ENCODE peak calls at places on chromosomes 16 and 17, in six cellular contexts. I is ovary, X is spleen, L is body of pancreas, C is H1, D is Peyer's patch. W is an unnamed sample. For H3K27me3, the result is how much of the 10 kb centered on the place peaks cover.

GRCh38 chr16:81061307-81061640 is 15.8 kb downstream of the C16orf46 start:
- DNase-seq in L (no peak), I (no peak), D (no peak), X (no peak), C (no peak), W (no peak)

GRCh38 chr16:83830091-83830768 is 22.5 kb downstream of the HSBP1 start:
- DNase-seq in X (no peak), I (no peak), L (no peak), D (no peak), C (no peak), W (no peak)

GRCh38 chr17:61018938-61019337 is 341.3 kb downstream of the BCAS3 start:
- DNase-seq in I (no peak), X (no peak), C (no peak), D (no peak), L (no peak), W (no peak)

GRCh38 chr17:62703269-62703775 is 75.9 kb downstream of the MRC2 start:
- DNase-seq in I (peak), X (peak), L (peak), C (no peak), D (no peak), W (no peak)

GRCh38 chr16:12425134-12425941 is 378.3 kb downstream of the CPPED1 start:
- DNase-seq in X (no peak), L (no peak), I (no peak), D (no peak), C (no peak), W (no peak)

GRCh38 chr16:86800914-86801313 is 222.6 kb downstream of the FOXL1 start:
- DNase-seq in C (peak), D (no peak), I (no peak), X (no peak), L (no peak), W (no peak)

GRCh38 chr17:69084911-69085310 is 24.2 kb upstream of the ABCA9 start:
- DNase-seq in L (peak), X (no peak), I (no peak), D (no peak), C (peak), W (no peak)

GRCh38 chr17:1727876-1728630 is 3.5 kb downstream of the WDR81 start:
- DNase-seq in L (no peak), X (no peak), C (no peak), D (no peak), I (no peak), W (no peak)

GRCh38 chr16:67024384-67024896 is 4.5 kb upstream of the CBFB start:
- DNase-seq in D (no peak), X (peak), C (no peak), L (no peak), I (peak), W (no peak)

GRCh38 chr16:64983983-64984382 is 137.9 kb downstream of the CDH11 start:
- DNase-seq in C (peak), I (peak), D (no peak), X (no peak), L (peak), W (peak)

GRCh38 chr17:66420961-66421371 is 118.6 kb downstream of the PRKCA start:
- DNase-seq in D (no peak), C (no peak), X (no peak), I (no peak), L (no peak), W (peak)

GRCh38 chr16:30472328-30472942 is at the start of gene ITGAL:
- DNase-seq in D (peak), I (no peak), X (peak), L (peak), C (no peak), W (peak)

GRCh38 chr17:31216053-31216751 is 80.8 kb downstream of the OMG start:
- DNase-seq in L (no peak), X (no peak), I (no peak), D (no peak), C (no peak), W (no peak)

GRCh38 chr17:3794890-3795757 is 5.9 kb downstream of the ITGAE start:
- DNase-seq in C (no peak), X (no peak), L (no peak), I (no peak), D (peak), W (no peak)

GRCh38 chr16:8417145-8417544 is 173.2 kb downstream of the TMEM114 start:
- DNase-seq in D (no peak), L (no peak), C (no peak), I (no peak), X (no peak), W (no peak)

GRCh38 chr17:3964203-3965122 is at the start of gene ATP2A3:
- DNase-seq in D (peak), I (no peak), C (no peak), X (peak), L (peak), W (no peak)

GRCh38 chr17:76940738-76941350 is 72.6 kb downstream of the MGAT5B start:
- DNase-seq in C (peak), X (no peak), I (no peak), L (no peak), D (no peak), W (no peak)

GRCh38 chr16:57628008-57628781 is at the start of gene ADGRG1:
- DNase-seq in I (peak), L (peak), D (no peak), X (no peak), C (peak), W (peak)

GRCh38 chr17:13001991-13002615 is 15.7 kb downstream of the ELAC2 start:
- DNase-seq in I (no peak), D (no peak), X (no peak), L (no peak), C (no peak), W (no peak)

GRCh38 chr17:7956208-7956965 is 24.4 kb downstream of the CNTROB start:
- DNase-seq in L (peak), X (no peak), C (no peak), I (no peak), D (no peak), W (no peak)

GRCh38 chr17:73126716-73127473 is 34.4 kb upstream of the SLC39A11 start:
- DNase-seq in X (no peak), L (no peak), C (no peak), I (no peak), D (no peak), W (no peak)

GRCh38 chr17:44601574-44602372 is 44.5 kb downstream of the FZD2 start:
- DNase-seq in X (no peak), C (no peak), L (no peak), D (no peak), I (no peak), W (no peak)

GRCh38 chr16:2337431-2338296 is 2.9 kb downstream of the ABCA3 start:
- DNase-seq in I (no peak), X (no peak), C (no peak), L (peak), D (peak), W (no peak)

GRCh38 chr16:65274576-65274975 is 152.7 kb upstream of the CDH11 start:
- DNase-seq in I (no peak), L (no peak), X (no peak), C (no peak), D (no peak), W (no peak)

GRCh38 chr17:78618264-78619066 is 41.3 kb upstream of the DNAH17 start:
- DNase-seq in X (peak), D (no peak), I (no peak), C (no peak), L (no peak), W (no peak)

GRCh38 chr16:64742560-64742959 is 379.3 kb downstream of the CDH11 start:
- DNase-seq in I (no peak), L (no peak), D (no peak), C (no peak), X (no peak), W (no peak)

GRCh38 chr16:86220552-86220951 is 289.8 kb upstream of the FOXF1 start:
- DNase-seq in L (no peak), C (no peak), X (no peak), I (no peak), D (no peak), W (no peak)

GRCh38 chr17:65022751-65023421 is 33.7 kb downstream of the GNA13 start:
- DNase-seq in I (no peak), D (no peak), L (no peak), C (no peak), X (no peak), W (no peak)

GRCh38 chr16:27244363-27244755 is 24.2 kb downstream of the NSMCE1 start:
- DNase-seq in L (no peak), D (no peak), I (no peak), X (no peak), C (no peak), W (no peak)

GRCh38 chr17:48565024-48565558 is 13.1 kb downstream of the HOXB4 start:
- DNase-seq in D (no peak), L (no peak), C (no peak), X (no peak), I (no peak), W (no peak)

GRCh38 chr16:11320170-11320569 is 25.1 kb upstream of the RMI2 start:
- DNase-seq in L (no peak), I (no peak), D (no peak), X (no peak), C (no peak), W (no peak)

GRCh38 chr17:82475458-82475857 is 16.9 kb downstream of the NARF start:
- DNase-seq in C (no peak), I (no peak), D (no peak), L (no peak), X (no peak), W (no peak)

GRCh38 chr16:51994597-51994996 is 552.3 kb downstream of the TOX3 start:
- DNase-seq in D (no peak), L (peak), C (no peak), I (no peak), X (no peak), W (no peak)

GRCh38 chr16:68345351-68345810 is 34.6 kb downstream of the PRMT7 start:
- DNase-seq in L (no peak), D (no peak), I (peak), C (no peak), X (no peak), W (no peak)

GRCh38 chr17:20203021-20203420 is 193.9 kb downstream of the SPECC1 start:
- DNase-seq in C (no peak), I (no peak), D (no peak), X (no peak), L (no peak), W (no peak)

GRCh38 chr16:50260206-50261159 is 5.9 kb upstream of the ADCY7 start:
- DNase-seq in X (peak), L (no peak), C (no peak), I (peak), D (peak), W (no peak)

GRCh38 chr17:21284319-21285163 is at the start of gene MAP2K3:
- DNase-seq in X (peak), D (peak), C (peak), L (peak), I (peak), W (peak)

GRCh38 chr17:21285164-21286065 is 904 bp downstream of the MAP2K3 start:
- DNase-seq in C (no peak), D (peak), X (no peak), L (peak), I (peak), W (peak)

GRCh38 chr17:21282231-21282630 is 2.3 kb upstream of the MAP2K3 start:
- DNase-seq in I (no peak), L (no peak), X (no peak), D (no peak), C (no peak), W (peak)

GRCh38 chr17:21282850-21283249 is 1.7 kb upstream of the MAP2K3 start:
- DNase-seq in C (no peak), D (no peak), L (no peak), I (no peak), X (no peak), W (peak)

GRCh38 chr17:21283482-21284318 is 811 bp upstream of the MAP2K3 start:
- DNase-seq in I (peak), C (no peak), X (peak), D (no peak), L (peak), W (peak)
- TF ChIP-seq POLR2A in I (no peak), C (no peak), X (no peak), D (no peak), L (no peak), W (no peak)

DNA sequence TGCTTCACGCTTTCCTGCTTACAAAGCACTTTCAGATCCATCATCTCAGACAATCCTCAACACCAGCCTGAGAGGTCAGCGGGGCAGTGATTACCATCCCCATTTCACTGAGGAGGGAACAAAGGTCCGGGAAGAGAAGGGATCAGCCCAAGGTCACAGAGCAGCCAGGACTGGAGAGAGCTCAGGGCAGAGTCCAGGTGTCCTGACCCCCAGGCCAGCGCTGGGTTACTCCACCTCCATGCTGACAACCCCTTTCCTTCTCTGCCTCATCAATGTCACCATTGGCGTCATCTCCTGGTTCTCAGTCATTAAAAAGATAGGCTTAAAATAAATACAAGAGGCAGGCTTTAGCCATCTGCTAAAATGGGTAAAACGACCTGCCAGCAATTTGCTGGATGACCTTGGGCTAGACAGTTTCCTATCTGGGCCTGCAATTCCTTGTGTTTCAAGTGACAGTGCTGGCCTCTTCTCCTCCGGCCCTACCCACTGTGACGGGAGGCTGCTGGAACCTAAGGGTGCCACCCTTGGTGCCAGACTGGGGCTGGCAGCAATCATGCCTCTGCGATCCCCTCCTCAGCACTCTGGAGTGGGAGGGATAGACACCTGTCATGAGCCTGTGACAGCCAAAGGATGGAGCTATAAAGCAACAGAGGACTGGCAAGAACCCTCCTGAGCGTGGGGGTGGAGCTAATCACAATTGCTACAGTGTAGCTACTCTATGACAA is 79.5 kb upstream of the CCL1 start:
- DNase-seq in C (no peak), I (no peak), X (no peak), L (no peak), D (no peak), W (no peak)
- H3K27me3 ChIP-seq in C (under half), I (under half), X (under half), L (under half), D (under half), W (under half)

GRCh38 chr17:50604470-50604869 is 30.2 kb upstream of the ABCC3 start:
- DNase-seq in D (no peak), L (peak), I (peak), X (peak), C (no peak), W (peak)
- H3K4me3 ChIP-seq in D (no peak), L (no peak), I (no peak), X (no peak), C (no peak), W (no peak)

GRCh38 chr17:37743612-37743874 is 1.3 kb downstream of the HNF1B start:
- DNase-seq in D (no peak), I (no peak), X (no peak), L (peak), C (no peak), W (no peak)
- TF ChIP-seq POLR2A in D (peak), I (no peak), X (no peak), L (peak), C (no peak), W (no peak)